ENCODE peak calls at places on chromosomes 11 and 22, in eight cellular contexts. Q is cardiac muscle cell, C is kidney, W is iPS DF 6.9, V is HCT116, O is heart right ventricle, L is right cardiac atrium, G is left ventricle myocardium inferior. A is an unnamed sample. For H3K4me1, the result is how much of the 10 kb centered on the place peaks cover.

GRCh38 chr11:134032501-134033091 is 36.3 kb upstream of the JAM3 start:
- DNase-seq in Q (no peak), C (peak), W (no peak), V (no peak), O (no peak), L (peak), G (no peak), A (no peak)

GRCh38 chr11:6418199-6418957 is 516 bp downstream of the APBB1 start:
- DNase-seq in Q (peak), C (peak), W (no peak), V (no peak), O (peak), L (peak), G (peak), A (no peak)

GRCh38 chr22:44709881-44710400 is 7.9 kb downstream of the PRR5 start:
- DNase-seq in Q (no peak), C (no peak), W (no peak), V (no peak), O (no peak), L (peak), G (no peak), A (no peak)

GRCh38 chr11:2587976-2588748 is 111.6 kb downstream of the KCNQ1OT1 start:
- DNase-seq in Q (no peak), C (peak), W (no peak), V (no peak), O (peak), L (peak), G (peak), A (peak)

GRCh38 chr11:47966621-47967020 is 13.7 kb upstream of the PTPRJ start:
- DNase-seq in Q (no peak), C (no peak), W (no peak), V (no peak), O (no peak), L (no peak), G (no peak), A (no peak)

GRCh38 chr11:123681007-123681406 is 26.6 kb upstream of the SCN3B start:
- DNase-seq in Q (no peak), C (no peak), W (no peak), V (no peak), O (no peak), L (no peak), G (no peak), A (no peak)

GRCh38 chr11:120473486-120473885 is 38.1 kb upstream of the GRIK4 start:
- DNase-seq in Q (no peak), C (no peak), W (no peak), V (no peak), O (no peak), L (no peak), G (no peak), A (no peak)

GRCh38 chr11:117574551-117574950 is 222.5 kb downstream of the DSCAML1 start:
- DNase-seq in Q (no peak), C (no peak), W (no peak), V (no peak), O (no peak), L (no peak), G (no peak), A (peak)

GRCh38 chr11:10926801-10927200 is 68.9 kb upstream of the ZBED5 start:
- DNase-seq in Q (no peak), C (no peak), W (no peak), V (no peak), O (no peak), L (no peak), G (no peak), A (no peak)

GRCh38 chr11:66050581-66051231 is 1.5 kb upstream of the SF3B2 start:
- DNase-seq in Q (no peak), C (no peak), W (no peak), V (no peak), O (no peak), L (no peak), G (no peak), A (no peak)

GRCh38 chr22:42430486-42431125 is 1.6 kb downstream of the NFAM1 start:
- DNase-seq in Q (no peak), C (no peak), W (no peak), V (no peak), O (no peak), L (no peak), G (no peak), A (no peak)
- H3K4me3 ChIP-seq in Q (no peak), C (no peak), W (no peak), V (no peak), O (no peak), L (no peak), G (no peak), A (peak)

GRCh38 chr22:29030016-29030617 is 31.5 kb downstream of the C22orf31 start:
- DNase-seq in Q (no peak), C (no peak), W (no peak), V (peak), O (no peak), L (no peak), G (no peak), A (no peak)

GRCh38 chr22:29032014-29032475 is 29.6 kb downstream of the C22orf31 start:
- DNase-seq in Q (peak), C (no peak), W (no peak), V (no peak), O (no peak), L (no peak), G (no peak), A (no peak)

GRCh38 chr22:29032584-29032983 is 29.0 kb downstream of the C22orf31 start:
- DNase-seq in Q (no peak), C (no peak), W (no peak), V (no peak), O (no peak), L (no peak), G (no peak), A (no peak)

GRCh38 chr22:29030618-29031235 is 30.9 kb downstream of the C22orf31 start:
- DNase-seq in Q (peak), C (peak), W (peak), V (peak), O (peak), L (peak), G (peak), A (peak)

DNA sequence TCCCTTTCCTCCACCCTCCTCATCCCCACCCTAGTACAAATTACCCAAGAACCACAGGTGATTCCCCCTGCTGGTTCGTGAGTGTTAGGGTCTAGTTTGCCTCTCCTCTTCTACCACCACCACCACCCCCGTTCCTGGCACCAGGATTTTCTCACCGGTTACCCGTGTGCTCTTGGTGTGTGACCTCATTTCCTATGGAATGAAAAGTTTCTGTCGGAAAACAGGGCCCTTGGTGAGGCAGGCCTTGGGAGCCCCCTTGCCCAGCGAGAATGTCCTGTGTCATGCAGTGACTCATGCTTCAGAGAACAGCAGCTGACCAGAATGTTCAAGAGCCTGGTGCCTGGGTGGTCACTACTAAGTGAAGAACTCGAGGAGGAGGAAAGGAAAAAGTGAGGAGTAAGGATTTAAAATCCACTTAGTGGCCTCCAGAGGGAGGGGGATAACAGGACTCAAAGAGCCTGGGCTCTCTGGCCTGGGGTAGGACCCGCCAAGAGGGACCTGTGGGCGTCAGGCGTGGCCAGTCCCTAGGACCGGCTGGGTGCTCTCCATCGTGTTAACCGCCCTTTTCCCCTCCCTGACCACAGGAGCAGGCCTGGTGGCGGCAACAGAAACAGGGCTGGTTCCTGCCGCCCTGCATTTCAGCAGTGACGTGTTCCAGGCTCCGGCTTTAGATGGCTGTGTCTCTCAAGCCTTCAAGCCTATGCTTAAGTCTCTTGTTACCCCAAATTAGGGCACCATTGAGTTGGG is 30.2 kb downstream of the C22orf31 start:
- DNase-seq in Q (peak), C (peak), W (no peak), V (peak), O (peak), L (peak), G (no peak), A (peak)
- H3K4me1 ChIP-seq in Q (under half), C (under half), W (under half), V (half or more), O (under half), L (under half), G (under half), A (under half)

GRCh38 chr11:115581871-115582639 is 77.8 kb upstream of the CADM1 start:
- DNase-seq in Q (peak), C (no peak), W (peak), V (no peak), O (no peak), L (no peak), G (no peak), A (no peak)

GRCh38 chr11:115578275-115578674 is 74.1 kb upstream of the CADM1 start:
- DNase-seq in Q (no peak), C (no peak), W (no peak), V (no peak), O (no peak), L (no peak), G (no peak), A (no peak)

GRCh38 chr11:115579181-115579825 is 75.1 kb upstream of the CADM1 start:
- DNase-seq in Q (no peak), C (no peak), W (no peak), V (no peak), O (no peak), L (no peak), G (no peak), A (no peak)

GRCh38 chr11:115580416-115580815 is 76.2 kb upstream of the CADM1 start:
- DNase-seq in Q (no peak), C (no peak), W (no peak), V (no peak), O (no peak), L (no peak), G (no peak), A (no peak)

GRCh38 chr11:115580927-115581680 is 76.9 kb upstream of the CADM1 start:
- DNase-seq in Q (peak), C (peak), W (no peak), V (no peak), O (peak), L (peak), G (peak), A (no peak)
- H3K27ac ChIP-seq in Q (no peak), C (no peak), W (no peak), V (no peak), O (no peak), L (no peak), G (no peak), A (no peak)

GRCh38 chr11:68120212-68121066 is 749 bp downstream of the CHKA start:
- DNase-seq in Q (peak), C (peak), W (no peak), V (no peak), O (peak), L (peak), G (peak), A (peak)

GRCh38 chr11:68116892-68117435 is 4.2 kb downstream of the CHKA start:
- DNase-seq in Q (no peak), C (no peak), W (no peak), V (no peak), O (no peak), L (no peak), G (no peak), A (no peak)

GRCh38 chr11:68117896-68118470 is 3.2 kb downstream of the CHKA start:
- DNase-seq in Q (peak), C (no peak), W (no peak), V (no peak), O (no peak), L (no peak), G (no peak), A (no peak)

GRCh38 chr11:68121067-68121899 is at the start of gene CHKA:
- DNase-seq in Q (peak), C (peak), W (peak), V (peak), O (peak), L (peak), G (peak), A (peak)

GRCh38 chr11:68118753-68119448 is 2.3 kb downstream of the CHKA start:
- DNase-seq in Q (peak), C (no peak), W (no peak), V (no peak), O (no peak), L (no peak), G (no peak), A (no peak)
- H3K4me3 ChIP-seq in Q (peak), C (no peak), W (no peak), V (no peak), O (no peak), L (no peak), G (peak), A (peak)

A was measured in upper lobe of right lung.